ENCODE peak calls at places on chromosomes 5 and 9, in seven cellular contexts. One of them, this sample, is unnamed.

GRCh38 chr9:109775516-109775915 is 4.5 kb upstream of the PALM2AKAP2 start:
- DNase-seq in H9: no peak
- DNase-seq in mesendoderm: no peak
- DNase-seq in mesenchymal stem cell: peak
- DNase-seq in neuronal stem cell: no peak
- DNase-seq in IMR-90: peak
- DNase-seq in H1: no peak
- DNase-seq in this sample: no peak

GRCh38 chr5:59874675-59875074 is 18.9 kb downstream of the PDE4D start:
- DNase-seq in mesendoderm: no peak
- DNase-seq in H1: no peak
- DNase-seq in neuronal stem cell: no peak
- DNase-seq in mesenchymal stem cell: no peak
- DNase-seq in H9: no peak
- DNase-seq in IMR-90: peak
- DNase-seq in this sample: no peak

GRCh38 chr9:113544001-113544340 is 80.4 kb downstream of the RGS3 start:
- DNase-seq in mesenchymal stem cell: no peak
- DNase-seq in H1: no peak
- DNase-seq in IMR-90: no peak
- DNase-seq in neuronal stem cell: no peak
- DNase-seq in H9: no peak
- DNase-seq in mesendoderm: no peak
- DNase-seq in this sample: no peak

GRCh38 chr9:95574176-95574575 is 57.4 kb upstream of the PTCH1 start:
- DNase-seq in mesendoderm: no peak
- DNase-seq in H9: no peak
- DNase-seq in mesenchymal stem cell: no peak
- DNase-seq in neuronal stem cell: no peak
- DNase-seq in IMR-90: no peak
- DNase-seq in H1: no peak
- DNase-seq in this sample: no peak

GRCh38 chr5:60674670-60675069 is 25.3 kb downstream of the DEPDC1B start:
- DNase-seq in mesenchymal stem cell: no peak
- DNase-seq in IMR-90: peak
- DNase-seq in neuronal stem cell: no peak
- DNase-seq in H9: no peak
- DNase-seq in mesendoderm: no peak
- DNase-seq in H1: no peak
- DNase-seq in this sample: no peak

GRCh38 chr5:1517838-1518237 is 5.9 kb downstream of the LPCAT1 start:
- DNase-seq in neuronal stem cell: no peak
- DNase-seq in IMR-90: no peak
- DNase-seq in H9: peak
- DNase-seq in mesendoderm: no peak
- DNase-seq in H1: peak
- DNase-seq in mesenchymal stem cell: no peak
- DNase-seq in this sample: peak

GRCh38 chr5:167863883-167864282 is 427.6 kb upstream of the WWC1 start:
- DNase-seq in neuronal stem cell: no peak
- DNase-seq in H9: no peak
- DNase-seq in mesendoderm: no peak
- DNase-seq in mesenchymal stem cell: no peak
- DNase-seq in H1: peak
- DNase-seq in IMR-90: no peak
- DNase-seq in this sample: no peak

GRCh38 chr9:117411547-117411946 is 3.3 kb downstream of the ASTN2 start:
- DNase-seq in mesendoderm: peak
- DNase-seq in neuronal stem cell: peak
- DNase-seq in mesenchymal stem cell: peak
- DNase-seq in IMR-90: peak
- DNase-seq in H9: peak
- DNase-seq in H1: peak
- DNase-seq in this sample: peak

GRCh38 chr5:30069441-30070263 is 1123.8 kb upstream of the CDH6 start:
- DNase-seq in mesenchymal stem cell: no peak
- DNase-seq in H9: no peak
- DNase-seq in H1: no peak
- DNase-seq in mesendoderm: no peak
- DNase-seq in IMR-90: no peak
- DNase-seq in neuronal stem cell: no peak
- DNase-seq in this sample: no peak

GRCh38 chr9:93020785-93021670 is 37.5 kb upstream of the SUSD3 start:
- DNase-seq in mesenchymal stem cell: no peak
- DNase-seq in H9: no peak
- DNase-seq in neuronal stem cell: no peak
- DNase-seq in mesendoderm: no peak
- DNase-seq in H1: no peak
- DNase-seq in IMR-90: no peak
- DNase-seq in this sample: no peak

GRCh38 chr9:122808141-122808540 is 8.2 kb downstream of the OR1K1 start:
- DNase-seq in H1: no peak
- DNase-seq in H9: no peak
- DNase-seq in mesenchymal stem cell: no peak
- DNase-seq in neuronal stem cell: no peak
- DNase-seq in IMR-90: no peak
- DNase-seq in mesendoderm: no peak
- DNase-seq in this sample: no peak

GRCh38 chr9:122810306-122810946 is 10.5 kb downstream of the OR1K1 start:
- DNase-seq in H1: peak
- DNase-seq in mesendoderm: peak
- DNase-seq in mesenchymal stem cell: peak
- DNase-seq in IMR-90: peak
- DNase-seq in neuronal stem cell: peak
- DNase-seq in H9: peak
- DNase-seq in this sample: peak

GRCh38 chr9:122807271-122807900 is 7.5 kb downstream of the OR1K1 start:
- DNase-seq in H1: no peak
- DNase-seq in neuronal stem cell: no peak
- DNase-seq in IMR-90: peak
- DNase-seq in mesenchymal stem cell: no peak
- DNase-seq in mesendoderm: no peak
- DNase-seq in H9: no peak
- DNase-seq in this sample: peak

GRCh38 chr9:122806661-122807060 is 6.7 kb downstream of the OR1K1 start:
- DNase-seq in IMR-90: no peak
- DNase-seq in neuronal stem cell: no peak
- DNase-seq in H1: no peak
- DNase-seq in H9: no peak
- DNase-seq in mesenchymal stem cell: no peak
- DNase-seq in mesendoderm: no peak
- DNase-seq in this sample: peak
- H2BK120ac ChIP-seq in IMR-90: peak
- H2BK120ac ChIP-seq in neuronal stem cell: no peak
- H2BK120ac ChIP-seq in H1: no peak
- H2BK120ac ChIP-seq in H9: no peak
- H2BK120ac ChIP-seq in mesenchymal stem cell: no peak
- H2BK120ac ChIP-seq in mesendoderm: no peak
- H2BK120ac ChIP-seq in this sample: no peak

DNA sequence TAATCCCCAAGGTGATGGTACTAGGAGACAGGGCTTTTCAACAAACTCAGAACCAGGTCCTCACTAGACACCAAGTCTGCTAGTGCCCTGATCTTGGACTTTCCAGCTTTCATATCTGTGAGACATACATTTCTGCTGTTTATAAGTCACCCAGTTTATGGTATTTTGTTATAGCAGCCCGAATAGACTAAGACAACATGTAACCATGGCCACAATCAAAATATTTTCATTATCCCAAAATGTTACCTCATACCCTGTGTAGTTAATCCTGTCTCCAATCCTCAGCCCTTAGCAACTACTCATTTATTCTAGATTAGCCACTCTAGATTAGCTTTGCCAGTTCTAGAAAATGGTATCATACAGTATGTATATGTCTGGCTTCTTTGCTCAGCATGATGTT is 6.3 kb upstream of the ATG10 start:
- DNase-seq in mesenchymal stem cell: peak
- DNase-seq in H9: no peak
- DNase-seq in neuronal stem cell: no peak
- DNase-seq in IMR-90: no peak
- DNase-seq in mesendoderm: peak
- DNase-seq in H1: no peak
- DNase-seq in this sample: peak
- H2BK120ac ChIP-seq in mesenchymal stem cell: no peak
- H2BK120ac ChIP-seq in H9: no peak
- H2BK120ac ChIP-seq in neuronal stem cell: no peak
- H2BK120ac ChIP-seq in IMR-90: no peak
- H2BK120ac ChIP-seq in mesendoderm: no peak
- H2BK120ac ChIP-seq in H1: no peak
- H2BK120ac ChIP-seq in this sample: no peak

GRCh38 chr9:91724068-91724440 is 226.0 kb downstream of the ROR2 start:
- DNase-seq in IMR-90: no peak
- DNase-seq in neuronal stem cell: no peak
- DNase-seq in mesendoderm: no peak
- DNase-seq in H1: no peak
- DNase-seq in H9: no peak
- DNase-seq in mesenchymal stem cell: no peak
- DNase-seq in this sample: no peak
- H2BK120ac ChIP-seq in IMR-90: no peak
- H2BK120ac ChIP-seq in neuronal stem cell: no peak
- H2BK120ac ChIP-seq in mesendoderm: no peak
- H2BK120ac ChIP-seq in H1: no peak
- H2BK120ac ChIP-seq in H9: no peak
- H2BK120ac ChIP-seq in mesenchymal stem cell: no peak
- H2BK120ac ChIP-seq in this sample: no peak

DNA sequence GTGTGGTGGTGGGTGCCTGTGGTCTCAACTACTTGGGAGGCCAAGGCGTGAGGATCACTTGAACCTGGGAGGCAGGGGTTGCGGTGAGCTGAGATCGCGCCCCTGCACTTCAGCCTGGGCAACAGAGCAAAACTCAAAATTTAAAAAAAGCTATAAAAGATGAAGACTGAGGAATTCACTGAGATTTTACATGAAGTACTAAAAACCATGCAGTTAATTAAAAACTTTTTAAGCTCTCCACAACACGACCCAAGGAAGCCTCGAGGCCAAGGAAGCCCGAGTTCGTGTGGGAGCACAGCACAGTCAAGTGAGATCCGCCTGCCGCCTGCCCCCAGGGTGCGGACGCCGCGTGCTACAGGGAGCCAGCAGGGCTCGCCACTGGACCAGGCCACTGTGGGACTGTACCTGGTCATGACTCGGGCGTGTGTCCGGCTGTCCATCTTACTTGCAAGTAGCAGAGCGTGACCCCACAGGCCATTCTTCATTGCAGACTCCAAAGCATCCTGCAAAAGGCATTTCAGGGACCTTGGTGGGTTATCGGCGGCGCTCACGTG is 21.2 kb upstream of the INPP5E start:
- DNase-seq in mesendoderm: no peak
- DNase-seq in neuronal stem cell: no peak
- DNase-seq in mesenchymal stem cell: no peak
- DNase-seq in IMR-90: no peak
- DNase-seq in H9: no peak
- DNase-seq in H1: no peak
- DNase-seq in this sample: no peak
- H2BK120ac ChIP-seq in mesendoderm: no peak
- H2BK120ac ChIP-seq in neuronal stem cell: no peak
- H2BK120ac ChIP-seq in mesenchymal stem cell: no peak
- H2BK120ac ChIP-seq in IMR-90: no peak
- H2BK120ac ChIP-seq in H9: no peak
- H2BK120ac ChIP-seq in H1: no peak
- H2BK120ac ChIP-seq in this sample: no peak

DNA sequence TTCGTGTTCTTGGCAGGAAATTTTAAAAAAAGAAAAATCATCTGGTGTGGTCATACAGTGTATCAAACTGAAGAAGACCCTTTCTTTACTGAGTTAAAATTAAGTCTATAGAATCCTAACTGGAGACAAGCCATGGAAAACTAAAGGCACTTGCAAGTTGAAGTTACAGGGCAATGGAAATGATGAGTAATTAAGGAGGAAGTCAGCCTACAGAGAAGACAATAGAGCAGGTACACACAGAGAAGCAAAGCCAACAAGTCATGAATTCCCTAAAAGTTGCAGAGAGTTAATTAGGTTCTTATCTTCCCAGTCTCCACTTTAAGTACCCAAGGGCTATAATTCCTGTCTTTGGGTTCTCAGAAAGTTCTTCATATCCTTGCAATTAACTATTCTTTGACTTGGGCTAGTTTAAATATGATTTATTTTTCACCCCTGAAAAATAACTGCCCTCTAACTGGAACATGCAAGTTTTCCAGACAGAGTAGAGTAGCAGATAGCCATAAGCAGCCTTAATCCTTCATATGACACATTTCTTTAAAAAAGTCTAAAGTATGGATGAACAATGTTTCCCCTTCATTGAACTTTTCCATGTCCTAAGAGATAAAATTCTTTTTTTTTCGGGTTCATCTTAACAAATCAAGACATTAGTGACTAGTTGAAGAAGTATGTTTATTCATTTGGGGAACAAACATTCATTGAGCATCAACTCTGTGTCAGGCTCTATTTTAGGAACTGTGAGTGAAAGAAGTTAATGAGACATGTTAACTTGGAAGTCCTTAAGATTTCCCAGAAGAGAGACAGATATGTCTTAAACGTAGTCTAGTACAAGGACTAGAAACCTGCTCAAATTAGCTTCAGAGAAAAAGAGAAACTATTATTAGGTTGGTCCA is 5.2 kb upstream of the ITGA2 start:
- DNase-seq in H9: no peak
- DNase-seq in neuronal stem cell: no peak
- DNase-seq in H1: no peak
- DNase-seq in mesenchymal stem cell: peak
- DNase-seq in IMR-90: peak
- DNase-seq in mesendoderm: peak
- DNase-seq in this sample: no peak
- H2BK120ac ChIP-seq in H9: no peak
- H2BK120ac ChIP-seq in neuronal stem cell: no peak
- H2BK120ac ChIP-seq in H1: no peak
- H2BK120ac ChIP-seq in mesenchymal stem cell: no peak
- H2BK120ac ChIP-seq in IMR-90: no peak
- H2BK120ac ChIP-seq in mesendoderm: no peak
- H2BK120ac ChIP-seq in this sample: no peak

DNA sequence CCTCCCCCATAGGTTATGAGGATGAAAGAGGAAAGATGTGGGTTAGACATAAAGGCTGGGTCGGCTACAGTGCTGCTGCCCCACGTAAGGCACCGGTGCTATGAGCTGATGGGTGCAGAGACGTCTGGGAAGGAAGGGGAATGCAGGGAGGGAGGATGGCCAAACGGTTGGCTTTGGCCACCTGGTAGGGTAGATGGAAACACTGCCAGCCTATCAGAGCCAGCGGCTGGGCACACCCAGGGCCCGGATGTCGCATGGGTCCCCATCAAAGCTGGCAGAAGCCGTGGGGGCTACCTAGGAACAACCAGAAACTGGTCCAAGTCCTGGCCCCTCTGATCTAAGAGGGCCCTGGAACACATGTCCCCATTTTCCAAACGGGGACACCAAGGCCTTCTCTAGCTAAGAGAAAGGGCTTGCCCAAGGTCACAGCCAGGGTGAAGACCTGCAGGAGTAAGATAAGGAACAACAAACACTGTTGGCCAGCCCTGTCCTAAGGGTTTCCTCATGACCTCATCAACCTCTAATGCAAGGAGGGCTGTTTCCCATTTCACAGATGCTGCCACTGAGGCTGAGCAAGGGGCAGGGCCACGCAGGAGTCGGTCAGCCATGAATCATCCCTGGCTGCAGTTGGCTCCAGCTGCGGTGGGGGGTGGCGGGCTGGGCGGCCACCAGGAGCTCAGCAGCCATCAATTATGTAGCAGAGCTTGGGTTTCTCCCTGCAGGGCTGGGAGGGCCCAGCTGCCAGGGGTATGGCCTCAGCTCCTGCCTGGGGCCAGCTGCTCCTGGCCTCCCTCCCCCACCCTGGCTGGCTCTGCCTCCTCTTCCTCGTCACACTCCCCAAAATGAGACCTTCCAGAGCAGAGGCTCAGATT is 4.9 kb downstream of the SH3GLB2 start:
- DNase-seq in mesenchymal stem cell: peak
- DNase-seq in IMR-90: peak
- DNase-seq in H9: no peak
- DNase-seq in neuronal stem cell: no peak
- DNase-seq in H1: no peak
- DNase-seq in mesendoderm: peak
- DNase-seq in this sample: peak
- H2BK120ac ChIP-seq in mesenchymal stem cell: no peak
- H2BK120ac ChIP-seq in IMR-90: no peak
- H2BK120ac ChIP-seq in H9: no peak
- H2BK120ac ChIP-seq in neuronal stem cell: no peak
- H2BK120ac ChIP-seq in H1: no peak
- H2BK120ac ChIP-seq in mesendoderm: no peak
- H2BK120ac ChIP-seq in this sample: no peak